ENCODE peak calls at places on chromosomes 2 and 18, in six cellular contexts. P is IMR-90, K is tibial artery, Y is stomach, J is GM23338, C is vagina. Z is an unnamed sample.

GRCh38 chr2:73839653-73840411 is 11.1 kb downstream of the STAMBP start:
- DNase-seq in P (peak; percentile 47), K (no peak), Y (no peak), J (no peak), C (no peak), Z (no peak)

GRCh38 chr2:48337871-48338270 is 192.1 kb upstream of the STON1 start:
- DNase-seq in P (no peak), K (no peak), Y (no peak), J (no peak), C (no peak), Z (peak; percentile 23)

GRCh38 chr2:96150007-96150406 is 4.8 kb upstream of the DUSP2 start:
- DNase-seq in P (no peak), K (no peak), Y (no peak), J (no peak), C (no peak), Z (no peak)

GRCh38 chr2:170842785-170843184 is 26.1 kb downstream of the GAD1 start:
- DNase-seq in P (no peak), K (no peak), Y (no peak), J (no peak), C (no peak), Z (peak; percentile 66)

GRCh38 chr2:102181919-102182635 is 4.7 kb upstream of the IL1RL2 start:
- DNase-seq in P (no peak), K (no peak), Y (no peak), J (no peak), C (no peak), Z (peak; percentile 11)

GRCh38 chr2:156087875-156088274 is 244.6 kb downstream of the NR4A2 start:
- DNase-seq in P (no peak), K (no peak), Y (no peak), J (no peak), C (no peak), Z (no peak)

GRCh38 chr2:67694464-67694863 is 297.3 kb downstream of the ETAA1 start:
- DNase-seq in P (no peak), K (no peak), Y (no peak), J (peak; percentile 50), C (no peak), Z (no peak)

GRCh38 chr2:9356336-9356735 is 67.0 kb downstream of the ITGB1BP1 start:
- DNase-seq in P (no peak), K (no peak), Y (no peak), J (no peak), C (no peak), Z (no peak)

GRCh38 chr2:173076557-173077345 is 1.1 kb downstream of the MAP3K20 start:
- DNase-seq in P (peak; percentile 48), K (peak; percentile 56), Y (peak; percentile 44), J (peak; percentile 74), C (no peak), Z (peak; percentile 55)

GRCh38 chr2:192215096-192215877 is 20.6 kb upstream of the TMEFF2 start:
- DNase-seq in P (no peak), K (no peak), Y (no peak), J (no peak), C (no peak), Z (no peak)

GRCh38 chr2:161919873-161920272 is 154.1 kb downstream of the DPP4 start:
- DNase-seq in P (no peak), K (no peak), Y (no peak), J (no peak), C (no peak), Z (no peak)

GRCh38 chr2:160417745-160418397 is 75.7 kb downstream of the RBMS1 start:
- DNase-seq in P (peak; percentile 95), K (no peak), Y (no peak), J (peak; percentile 27), C (no peak), Z (no peak)

GRCh38 chr2:231299267-231299666 is 96.2 kb upstream of the B3GNT7 start:
- DNase-seq in P (no peak), K (no peak), Y (no peak), J (no peak), C (no peak), Z (no peak)

GRCh38 chr2:176088048-176088936 is 4.2 kb upstream of the HOXD13 start:
- DNase-seq in P (peak; percentile 23), K (peak; percentile 51), Y (peak; percentile 54), J (peak; percentile 88), C (no peak), Z (no peak)

GRCh38 chr18:24470805-24471204 is 10.4 kb downstream of the HRH4 start:
- DNase-seq in P (no peak), K (no peak), Y (no peak), J (no peak), C (no peak), Z (no peak)

GRCh38 chr2:228678110-228678509 is 496.6 kb upstream of the SPHKAP start:
- DNase-seq in P (no peak), K (no peak), Y (no peak), J (no peak), C (no peak), Z (no peak)

GRCh38 chr2:44974064-44974715 is 32.7 kb downstream of the SIX3 start:
- DNase-seq in P (peak; percentile 37), K (no peak), Y (no peak), J (peak; percentile 98), C (no peak), Z (peak; percentile 70)

GRCh38 chr2:190664240-190664639 is 15.4 kb downstream of the NAB1 start:
- DNase-seq in P (peak; percentile 76), K (no peak), Y (no peak), J (no peak), C (no peak), Z (peak; percentile 32)
- H3K27ac ChIP-seq in P (no peak overlapping the region), K (no peak overlapping the region), Y (no peak overlapping the region), J (no peak overlapping the region), C (no peak overlapping the region), Z (no peak overlapping the region)

GRCh38 chr2:28392297-28393114 is at the start of gene FOSL2:
- DNase-seq in P (peak; percentile 100), K (peak; percentile 98), Y (peak; percentile 96), J (peak; percentile 95), C (peak; percentile 99), Z (peak; percentile 99)

GRCh38 chr2:28390241-28390856 is 2.3 kb upstream of the FOSL2 start:
- DNase-seq in P (peak; percentile 91), K (peak; percentile 88), Y (peak; percentile 92), J (peak; percentile 77), C (no peak), Z (peak; percentile 83)

GRCh38 chr2:28393115-28393836 is 618 bp downstream of the FOSL2 start:
- DNase-seq in P (peak; percentile 68), K (peak; percentile 67), Y (peak; percentile 69), J (peak; percentile 55), C (no peak), Z (no peak)

GRCh38 chr2:28390857-28391563 is 1.6 kb upstream of the FOSL2 start:
- DNase-seq in P (no peak), K (peak; percentile 92), Y (peak; percentile 81), J (peak; percentile 55), C (no peak), Z (peak; percentile 83)

DNA sequence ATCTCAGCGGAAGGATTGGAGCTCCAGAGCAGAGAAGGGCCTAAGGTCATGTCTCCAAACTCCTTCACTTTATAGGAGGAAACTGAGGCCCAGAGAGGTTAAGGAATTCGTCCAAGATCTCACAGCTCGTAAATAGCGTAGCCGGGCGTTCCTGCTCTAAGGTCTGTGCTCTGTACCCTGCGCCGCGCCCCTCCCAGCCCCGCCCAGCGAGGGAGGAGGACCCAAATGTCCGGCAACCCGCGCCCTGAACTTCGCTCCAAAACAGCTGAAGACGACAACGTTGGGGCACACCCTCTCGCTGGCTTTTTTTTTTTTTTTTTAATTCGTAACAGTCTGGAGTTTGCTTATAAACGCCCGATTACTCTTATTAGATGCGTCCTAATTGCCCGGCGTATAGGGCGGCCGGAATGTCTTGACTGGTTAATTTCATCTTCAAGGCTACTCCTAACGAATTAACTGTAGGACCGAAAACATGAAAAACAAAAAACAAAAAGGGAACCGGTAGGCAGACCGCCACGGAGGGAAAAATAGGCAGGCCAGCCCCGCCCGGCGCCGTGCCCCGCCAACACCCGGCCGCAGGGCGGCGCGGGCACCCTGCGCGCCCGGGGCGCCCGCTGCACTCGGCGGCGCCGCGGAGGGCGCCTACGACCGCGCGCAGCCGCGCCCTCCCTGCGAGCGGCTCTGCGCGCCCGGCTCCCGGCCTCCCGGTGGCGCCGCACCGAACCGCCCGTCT is 928 bp upstream of the FOSL2 start:
- DNase-seq in P (peak; percentile 79), K (peak; percentile 98), Y (peak; percentile 93), J (peak; percentile 80), C (no peak), Z (peak; percentile 67)
- TF ChIP-seq CTCF in P (peak; percentile 24), K (peak; percentile 54), Y (no peak), J (no peak), C (no peak), Z (no peak)

GRCh38 chr2:203592470-203592869 is 57.4 kb upstream of the RAPH1 start:
- DNase-seq in P (no peak), K (no peak), Y (no peak), J (no peak), C (no peak), Z (no peak)

GRCh38 chr2:203590496-203590895 is 55.4 kb upstream of the RAPH1 start:
- DNase-seq in P (no peak), K (no peak), Y (no peak), J (no peak), C (no peak), Z (no peak)

GRCh38 chr2:203596183-203596582 is 61.1 kb upstream of the RAPH1 start:
- DNase-seq in P (no peak), K (no peak), Y (no peak), J (no peak), C (no peak), Z (no peak)

GRCh38 chr2:203591642-203592041 is 56.5 kb upstream of the RAPH1 start:
- DNase-seq in P (peak; percentile 16), K (no peak), Y (no peak), J (no peak), C (no peak), Z (no peak)

DNA sequence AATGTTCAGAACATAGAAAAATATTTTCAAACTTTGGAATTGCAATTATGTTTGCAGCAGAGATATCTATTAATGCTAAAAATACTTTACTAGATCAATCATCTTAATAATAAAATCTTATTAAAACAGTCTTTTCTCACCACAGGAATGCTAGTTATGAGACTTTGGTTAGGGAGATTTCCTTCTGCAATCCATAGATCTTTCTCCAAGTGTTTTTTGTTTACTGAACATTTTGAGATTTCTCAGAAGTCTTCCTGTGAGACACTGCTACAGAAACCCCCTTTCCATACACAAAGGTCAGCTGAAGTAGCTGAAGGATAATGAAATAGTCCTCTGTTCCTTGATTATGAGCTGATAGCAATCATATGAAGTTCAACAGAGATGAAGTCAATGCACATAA is 59.4 kb upstream of the RAPH1 start:
- DNase-seq in P (peak; percentile 68), K (no peak), Y (no peak), J (no peak), C (no peak), Z (no peak)
- H3K27ac ChIP-seq in P (no peak overlapping the region), K (no peak overlapping the region), Y (no peak overlapping the region), J (no peak overlapping the region), C (no peak overlapping the region), Z (no peak overlapping the region)

DNA sequence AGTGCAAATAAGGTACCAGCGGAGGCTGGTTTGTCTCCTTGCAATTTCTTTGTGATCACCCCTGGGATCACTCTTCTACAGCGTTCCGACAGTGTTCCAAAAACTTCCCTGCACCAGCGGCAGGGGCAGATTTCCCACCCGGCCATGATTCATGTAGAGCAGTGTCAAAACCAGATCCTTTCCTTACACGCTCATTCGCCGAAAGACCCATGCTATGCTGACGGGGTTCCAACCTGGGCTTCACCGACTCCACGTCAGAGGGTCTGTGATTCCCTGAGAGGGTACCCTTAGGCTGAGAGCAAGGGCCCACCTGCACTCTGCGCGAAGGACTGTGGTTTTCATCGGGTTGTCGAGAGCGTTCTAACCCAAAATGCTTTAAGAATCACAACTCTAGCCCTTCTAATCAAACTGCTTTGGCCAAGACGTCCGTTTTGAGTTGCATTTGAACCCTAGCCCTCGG is 379 bp upstream of the TTC27 start:
- DNase-seq in P (peak; percentile 34), K (peak; percentile 38), Y (peak; percentile 37), J (peak; percentile 80), C (no peak), Z (peak; percentile 55)
- TF ChIP-seq CTCF in P (no peak), K (peak; percentile 25), Y (no peak), J (peak; percentile 29), C (no peak), Z (peak; percentile 33)